ENCODE peak calls at places on chromosomes 2 and 18, in nine cellular contexts. One of them, this sample, is unnamed.

GRCh38 chr2:234536218-234536989 is 39.5 kb upstream of the ARL4C start:
- DNase-seq in cardiac fibroblast: no peak
- DNase-seq in GM03348: no peak
- DNase-seq in effector CD4-positive, alpha-beta T cell: no peak
- DNase-seq in chondrocyte: no peak
- DNase-seq in stimulated activated CD4-positive, alpha-beta T cell treated with anti-CD3 and anti-CD28 coated beads, Interleukin-1b, Interleukin-23, amount 100 ng/mL, for 24 hours: no peak
- DNase-seq in germinal center: no peak
- DNase-seq in cardiac muscle cell: no peak
- DNase-seq in adipocyte: no peak
- DNase-seq in this sample: no peak

GRCh38 chr2:117917223-117917917 is 96.5 kb downstream of the CCDC93 start:
- DNase-seq in adipocyte: peak
- DNase-seq in cardiac fibroblast: peak
- DNase-seq in chondrocyte: no peak
- DNase-seq in cardiac muscle cell: peak
- DNase-seq in effector CD4-positive, alpha-beta T cell: no peak
- DNase-seq in stimulated activated CD4-positive, alpha-beta T cell treated with anti-CD3 and anti-CD28 coated beads, Interleukin-1b, Interleukin-23, amount 100 ng/mL, for 24 hours: no peak
- DNase-seq in GM03348: peak
- DNase-seq in germinal center: no peak
- DNase-seq in this sample: no peak

GRCh38 chr18:74742573-74742972 is 144.9 kb downstream of the ZNF407 start:
- DNase-seq in cardiac fibroblast: no peak
- DNase-seq in adipocyte: no peak
- DNase-seq in cardiac muscle cell: no peak
- DNase-seq in GM03348: no peak
- DNase-seq in effector CD4-positive, alpha-beta T cell: no peak
- DNase-seq in stimulated activated CD4-positive, alpha-beta T cell treated with anti-CD3 and anti-CD28 coated beads, Interleukin-1b, Interleukin-23, amount 100 ng/mL, for 24 hours: no peak
- DNase-seq in chondrocyte: no peak
- DNase-seq in germinal center: no peak
- DNase-seq in this sample: no peak

GRCh38 chr2:110863726-110864125 is 131.4 kb downstream of the ACOXL start:
- DNase-seq in GM03348: no peak
- DNase-seq in cardiac muscle cell: no peak
- DNase-seq in adipocyte: no peak
- DNase-seq in chondrocyte: no peak
- DNase-seq in effector CD4-positive, alpha-beta T cell: no peak
- DNase-seq in germinal center: no peak
- DNase-seq in cardiac fibroblast: no peak
- DNase-seq in stimulated activated CD4-positive, alpha-beta T cell treated with anti-CD3 and anti-CD28 coated beads, Interleukin-1b, Interleukin-23, amount 100 ng/mL, for 24 hours: no peak
- DNase-seq in this sample: no peak

GRCh38 chr2:1627628-1628371 is 116.5 kb downstream of the PXDN start:
- DNase-seq in GM03348: no peak
- DNase-seq in cardiac muscle cell: no peak
- DNase-seq in stimulated activated CD4-positive, alpha-beta T cell treated with anti-CD3 and anti-CD28 coated beads, Interleukin-1b, Interleukin-23, amount 100 ng/mL, for 24 hours: no peak
- DNase-seq in chondrocyte: no peak
- DNase-seq in effector CD4-positive, alpha-beta T cell: no peak
- DNase-seq in cardiac fibroblast: no peak
- DNase-seq in adipocyte: no peak
- DNase-seq in germinal center: no peak
- DNase-seq in this sample: no peak

GRCh38 chr2:231727621-231728020 is 19.3 kb downstream of the PTMA start:
- DNase-seq in adipocyte: no peak
- DNase-seq in GM03348: no peak
- DNase-seq in germinal center: no peak
- DNase-seq in cardiac muscle cell: no peak
- DNase-seq in stimulated activated CD4-positive, alpha-beta T cell treated with anti-CD3 and anti-CD28 coated beads, Interleukin-1b, Interleukin-23, amount 100 ng/mL, for 24 hours: no peak
- DNase-seq in effector CD4-positive, alpha-beta T cell: no peak
- DNase-seq in chondrocyte: no peak
- DNase-seq in cardiac fibroblast: no peak
- DNase-seq in this sample: no peak

GRCh38 chr2:205500951-205501350 is 181.3 kb upstream of the NRP2 start:
- DNase-seq in effector CD4-positive, alpha-beta T cell: no peak
- DNase-seq in germinal center: no peak
- DNase-seq in cardiac fibroblast: no peak
- DNase-seq in stimulated activated CD4-positive, alpha-beta T cell treated with anti-CD3 and anti-CD28 coated beads, Interleukin-1b, Interleukin-23, amount 100 ng/mL, for 24 hours: no peak
- DNase-seq in GM03348: no peak
- DNase-seq in chondrocyte: no peak
- DNase-seq in cardiac muscle cell: no peak
- DNase-seq in adipocyte: no peak
- DNase-seq in this sample: no peak

GRCh38 chr2:1137992-1138391 is 187.3 kb downstream of the SNTG2 start:
- DNase-seq in cardiac fibroblast: no peak
- DNase-seq in GM03348: no peak
- DNase-seq in adipocyte: no peak
- DNase-seq in germinal center: no peak
- DNase-seq in stimulated activated CD4-positive, alpha-beta T cell treated with anti-CD3 and anti-CD28 coated beads, Interleukin-1b, Interleukin-23, amount 100 ng/mL, for 24 hours: no peak
- DNase-seq in chondrocyte: no peak
- DNase-seq in effector CD4-positive, alpha-beta T cell: no peak
- DNase-seq in cardiac muscle cell: no peak
- DNase-seq in this sample: no peak

GRCh38 chr2:173831312-173832229 is 133.6 kb downstream of the SP3 start:
- DNase-seq in cardiac muscle cell: peak
- DNase-seq in cardiac fibroblast: peak
- DNase-seq in stimulated activated CD4-positive, alpha-beta T cell treated with anti-CD3 and anti-CD28 coated beads, Interleukin-1b, Interleukin-23, amount 100 ng/mL, for 24 hours: no peak
- DNase-seq in GM03348: peak
- DNase-seq in effector CD4-positive, alpha-beta T cell: no peak
- DNase-seq in adipocyte: peak
- DNase-seq in germinal center: no peak
- DNase-seq in chondrocyte: no peak
- DNase-seq in this sample: peak

GRCh38 chr2:17644997-17645715 is 104.7 kb downstream of the VSNL1 start:
- DNase-seq in stimulated activated CD4-positive, alpha-beta T cell treated with anti-CD3 and anti-CD28 coated beads, Interleukin-1b, Interleukin-23, amount 100 ng/mL, for 24 hours: no peak
- DNase-seq in cardiac muscle cell: no peak
- DNase-seq in cardiac fibroblast: peak
- DNase-seq in chondrocyte: no peak
- DNase-seq in adipocyte: peak
- DNase-seq in germinal center: no peak
- DNase-seq in effector CD4-positive, alpha-beta T cell: no peak
- DNase-seq in GM03348: peak
- DNase-seq in this sample: no peak

GRCh38 chr2:86225581-86225980 is 26.3 kb downstream of the MRPL35 start:
- DNase-seq in germinal center: peak
- DNase-seq in stimulated activated CD4-positive, alpha-beta T cell treated with anti-CD3 and anti-CD28 coated beads, Interleukin-1b, Interleukin-23, amount 100 ng/mL, for 24 hours: no peak
- DNase-seq in chondrocyte: no peak
- DNase-seq in cardiac muscle cell: peak
- DNase-seq in effector CD4-positive, alpha-beta T cell: no peak
- DNase-seq in GM03348: no peak
- DNase-seq in adipocyte: no peak
- DNase-seq in cardiac fibroblast: peak
- DNase-seq in this sample: no peak

GRCh38 chr2:64700133-64700809 is 46.6 kb upstream of the SERTAD2 start:
- DNase-seq in GM03348: peak
- DNase-seq in cardiac muscle cell: peak
- DNase-seq in adipocyte: peak
- DNase-seq in stimulated activated CD4-positive, alpha-beta T cell treated with anti-CD3 and anti-CD28 coated beads, Interleukin-1b, Interleukin-23, amount 100 ng/mL, for 24 hours: no peak
- DNase-seq in germinal center: no peak
- DNase-seq in effector CD4-positive, alpha-beta T cell: no peak
- DNase-seq in cardiac fibroblast: peak
- DNase-seq in chondrocyte: no peak
- DNase-seq in this sample: no peak

GRCh38 chr18:45068563-45069191 is 388.0 kb downstream of the SETBP1 start:
- DNase-seq in stimulated activated CD4-positive, alpha-beta T cell treated with anti-CD3 and anti-CD28 coated beads, Interleukin-1b, Interleukin-23, amount 100 ng/mL, for 24 hours: no peak
- DNase-seq in adipocyte: no peak
- DNase-seq in germinal center: no peak
- DNase-seq in effector CD4-positive, alpha-beta T cell: no peak
- DNase-seq in chondrocyte: no peak
- DNase-seq in GM03348: no peak
- DNase-seq in cardiac fibroblast: no peak
- DNase-seq in cardiac muscle cell: no peak
- DNase-seq in this sample: no peak

GRCh38 chr2:98634406-98635092 is 26.2 kb downstream of the UNC50 start:
- DNase-seq in effector CD4-positive, alpha-beta T cell: peak
- DNase-seq in germinal center: no peak
- DNase-seq in stimulated activated CD4-positive, alpha-beta T cell treated with anti-CD3 and anti-CD28 coated beads, Interleukin-1b, Interleukin-23, amount 100 ng/mL, for 24 hours: no peak
- DNase-seq in cardiac muscle cell: no peak
- DNase-seq in GM03348: no peak
- DNase-seq in chondrocyte: no peak
- DNase-seq in adipocyte: peak
- DNase-seq in cardiac fibroblast: peak
- DNase-seq in this sample: no peak

GRCh38 chr18:6650063-6650462 is 79.5 kb upstream of the ARHGAP28 start:
- DNase-seq in cardiac muscle cell: no peak
- DNase-seq in germinal center: no peak
- DNase-seq in stimulated activated CD4-positive, alpha-beta T cell treated with anti-CD3 and anti-CD28 coated beads, Interleukin-1b, Interleukin-23, amount 100 ng/mL, for 24 hours: no peak
- DNase-seq in effector CD4-positive, alpha-beta T cell: no peak
- DNase-seq in adipocyte: no peak
- DNase-seq in cardiac fibroblast: no peak
- DNase-seq in chondrocyte: no peak
- DNase-seq in GM03348: no peak
- DNase-seq in this sample: no peak

GRCh38 chr18:924987-925386 is 20.3 kb downstream of the ADCYAP1 start:
- DNase-seq in stimulated activated CD4-positive, alpha-beta T cell treated with anti-CD3 and anti-CD28 coated beads, Interleukin-1b, Interleukin-23, amount 100 ng/mL, for 24 hours: no peak
- DNase-seq in adipocyte: no peak
- DNase-seq in GM03348: no peak
- DNase-seq in germinal center: no peak
- DNase-seq in cardiac fibroblast: no peak
- DNase-seq in cardiac muscle cell: no peak
- DNase-seq in effector CD4-positive, alpha-beta T cell: no peak
- DNase-seq in chondrocyte: no peak
- DNase-seq in this sample: no peak

GRCh38 chr2:144111443-144111842 is 408.5 kb downstream of the ZEB2 start:
- DNase-seq in chondrocyte: no peak
- DNase-seq in adipocyte: peak
- DNase-seq in GM03348: peak
- DNase-seq in cardiac muscle cell: peak
- DNase-seq in effector CD4-positive, alpha-beta T cell: no peak
- DNase-seq in germinal center: no peak
- DNase-seq in cardiac fibroblast: peak
- DNase-seq in stimulated activated CD4-positive, alpha-beta T cell treated with anti-CD3 and anti-CD28 coated beads, Interleukin-1b, Interleukin-23, amount 100 ng/mL, for 24 hours: no peak
- DNase-seq in this sample: peak

GRCh38 chr18:23163786-23164583 is 28.7 kb downstream of the CABLES1 start:
- DNase-seq in cardiac muscle cell: no peak
- DNase-seq in adipocyte: no peak
- DNase-seq in stimulated activated CD4-positive, alpha-beta T cell treated with anti-CD3 and anti-CD28 coated beads, Interleukin-1b, Interleukin-23, amount 100 ng/mL, for 24 hours: no peak
- DNase-seq in germinal center: no peak
- DNase-seq in effector CD4-positive, alpha-beta T cell: no peak
- DNase-seq in GM03348: no peak
- DNase-seq in cardiac fibroblast: no peak
- DNase-seq in chondrocyte: no peak
- DNase-seq in this sample: no peak

GRCh38 chr2:108591163-108591562 is 56.9 kb downstream of the LIMS1 start:
- DNase-seq in adipocyte: no peak
- DNase-seq in cardiac muscle cell: no peak
- DNase-seq in germinal center: no peak
- DNase-seq in cardiac fibroblast: no peak
- DNase-seq in stimulated activated CD4-positive, alpha-beta T cell treated with anti-CD3 and anti-CD28 coated beads, Interleukin-1b, Interleukin-23, amount 100 ng/mL, for 24 hours: no peak
- DNase-seq in effector CD4-positive, alpha-beta T cell: no peak
- DNase-seq in chondrocyte: no peak
- DNase-seq in GM03348: no peak
- DNase-seq in this sample: no peak

GRCh38 chr2:189995679-189996078 is 66.8 kb downstream of the MSTN start:
- DNase-seq in GM03348: no peak
- DNase-seq in chondrocyte: no peak
- DNase-seq in stimulated activated CD4-positive, alpha-beta T cell treated with anti-CD3 and anti-CD28 coated beads, Interleukin-1b, Interleukin-23, amount 100 ng/mL, for 24 hours: no peak
- DNase-seq in adipocyte: no peak
- DNase-seq in effector CD4-positive, alpha-beta T cell: no peak
- DNase-seq in cardiac fibroblast: no peak
- DNase-seq in germinal center: no peak
- DNase-seq in cardiac muscle cell: no peak
- DNase-seq in this sample: no peak

GRCh38 chr2:169072163-169072925 is 3.0 kb downstream of the DHRS9 start:
- DNase-seq in stimulated activated CD4-positive, alpha-beta T cell treated with anti-CD3 and anti-CD28 coated beads, Interleukin-1b, Interleukin-23, amount 100 ng/mL, for 24 hours: no peak
- DNase-seq in adipocyte: no peak
- DNase-seq in cardiac fibroblast: no peak
- DNase-seq in GM03348: no peak
- DNase-seq in germinal center: peak
- DNase-seq in effector CD4-positive, alpha-beta T cell: no peak
- DNase-seq in chondrocyte: no peak
- DNase-seq in cardiac muscle cell: no peak
- DNase-seq in this sample: no peak

GRCh38 chr2:38076710-38077430 is 919 bp upstream of the CYP1B1 start:
- DNase-seq in cardiac fibroblast: peak
- DNase-seq in GM03348: peak
- DNase-seq in cardiac muscle cell: peak
- DNase-seq in germinal center: peak
- DNase-seq in stimulated activated CD4-positive, alpha-beta T cell treated with anti-CD3 and anti-CD28 coated beads, Interleukin-1b, Interleukin-23, amount 100 ng/mL, for 24 hours: peak
- DNase-seq in effector CD4-positive, alpha-beta T cell: no peak
- DNase-seq in chondrocyte: peak
- DNase-seq in adipocyte: peak
- DNase-seq in this sample: peak

GRCh38 chr18:27473359-27473758 is 288.3 kb upstream of the CHST9 start:
- DNase-seq in stimulated activated CD4-positive, alpha-beta T cell treated with anti-CD3 and anti-CD28 coated beads, Interleukin-1b, Interleukin-23, amount 100 ng/mL, for 24 hours: no peak
- DNase-seq in cardiac muscle cell: no peak
- DNase-seq in cardiac fibroblast: no peak
- DNase-seq in GM03348: no peak
- DNase-seq in germinal center: no peak
- DNase-seq in adipocyte: no peak
- DNase-seq in chondrocyte: no peak
- DNase-seq in effector CD4-positive, alpha-beta T cell: no peak
- DNase-seq in this sample: no peak

GRCh38 chr18:67007999-67008398 is 404.1 kb upstream of the CDH19 start:
- DNase-seq in effector CD4-positive, alpha-beta T cell: no peak
- DNase-seq in chondrocyte: no peak
- DNase-seq in adipocyte: no peak
- DNase-seq in cardiac fibroblast: no peak
- DNase-seq in stimulated activated CD4-positive, alpha-beta T cell treated with anti-CD3 and anti-CD28 coated beads, Interleukin-1b, Interleukin-23, amount 100 ng/mL, for 24 hours: no peak
- DNase-seq in GM03348: no peak
- DNase-seq in germinal center: no peak
- DNase-seq in cardiac muscle cell: no peak
- DNase-seq in this sample: no peak

GRCh38 chr2:8435608-8436007 is 246.2 kb upstream of the ID2 start:
- DNase-seq in cardiac fibroblast: no peak
- DNase-seq in cardiac muscle cell: no peak
- DNase-seq in germinal center: no peak
- DNase-seq in chondrocyte: no peak
- DNase-seq in stimulated activated CD4-positive, alpha-beta T cell treated with anti-CD3 and anti-CD28 coated beads, Interleukin-1b, Interleukin-23, amount 100 ng/mL, for 24 hours: no peak
- DNase-seq in adipocyte: peak
- DNase-seq in effector CD4-positive, alpha-beta T cell: no peak
- DNase-seq in GM03348: no peak
- DNase-seq in this sample: no peak

GRCh38 chr2:70403267-70404053 is 101.6 kb upstream of the FAM136A start:
- DNase-seq in germinal center: no peak
- DNase-seq in GM03348: no peak
- DNase-seq in cardiac muscle cell: no peak
- DNase-seq in cardiac fibroblast: no peak
- DNase-seq in adipocyte: no peak
- DNase-seq in chondrocyte: no peak
- DNase-seq in effector CD4-positive, alpha-beta T cell: no peak
- DNase-seq in stimulated activated CD4-positive, alpha-beta T cell treated with anti-CD3 and anti-CD28 coated beads, Interleukin-1b, Interleukin-23, amount 100 ng/mL, for 24 hours: no peak
- DNase-seq in this sample: no peak

GRCh38 chr2:224004105-224004715 is 34.9 kb downstream of the SERPINE2 start:
- DNase-seq in stimulated activated CD4-positive, alpha-beta T cell treated with anti-CD3 and anti-CD28 coated beads, Interleukin-1b, Interleukin-23, amount 100 ng/mL, for 24 hours: no peak
- DNase-seq in effector CD4-positive, alpha-beta T cell: no peak
- DNase-seq in GM03348: no peak
- DNase-seq in germinal center: no peak
- DNase-seq in adipocyte: no peak
- DNase-seq in cardiac muscle cell: peak
- DNase-seq in cardiac fibroblast: peak
- DNase-seq in chondrocyte: no peak
- DNase-seq in this sample: no peak

GRCh38 chr2:52144588-52144987 is 1112.7 kb upstream of the NRXN1 start:
- DNase-seq in chondrocyte: no peak
- DNase-seq in cardiac fibroblast: peak
- DNase-seq in adipocyte: peak
- DNase-seq in effector CD4-positive, alpha-beta T cell: no peak
- DNase-seq in germinal center: no peak
- DNase-seq in cardiac muscle cell: no peak
- DNase-seq in GM03348: no peak
- DNase-seq in stimulated activated CD4-positive, alpha-beta T cell treated with anti-CD3 and anti-CD28 coated beads, Interleukin-1b, Interleukin-23, amount 100 ng/mL, for 24 hours: no peak
- DNase-seq in this sample: no peak

GRCh38 chr2:172906401-172906811 is 169.2 kb upstream of the MAP3K20 start:
- DNase-seq in stimulated activated CD4-positive, alpha-beta T cell treated with anti-CD3 and anti-CD28 coated beads, Interleukin-1b, Interleukin-23, amount 100 ng/mL, for 24 hours: no peak
- DNase-seq in chondrocyte: no peak
- DNase-seq in adipocyte: no peak
- DNase-seq in cardiac muscle cell: no peak
- DNase-seq in GM03348: no peak
- DNase-seq in germinal center: no peak
- DNase-seq in cardiac fibroblast: no peak
- DNase-seq in effector CD4-positive, alpha-beta T cell: no peak
- DNase-seq in this sample: no peak

GRCh38 chr2:146246017-146246733 is 1598.7 kb upstream of the ACVR2A start:
- DNase-seq in chondrocyte: no peak
- DNase-seq in stimulated activated CD4-positive, alpha-beta T cell treated with anti-CD3 and anti-CD28 coated beads, Interleukin-1b, Interleukin-23, amount 100 ng/mL, for 24 hours: no peak
- DNase-seq in GM03348: peak
- DNase-seq in germinal center: no peak
- DNase-seq in adipocyte: peak
- DNase-seq in cardiac fibroblast: peak
- DNase-seq in cardiac muscle cell: peak
- DNase-seq in effector CD4-positive, alpha-beta T cell: no peak
- DNase-seq in this sample: peak

GRCh38 chr2:63614448-63614968 is 25.7 kb downstream of the MDH1 start:
- DNase-seq in stimulated activated CD4-positive, alpha-beta T cell treated with anti-CD3 and anti-CD28 coated beads, Interleukin-1b, Interleukin-23, amount 100 ng/mL, for 24 hours: no peak
- DNase-seq in cardiac fibroblast: peak
- DNase-seq in effector CD4-positive, alpha-beta T cell: no peak
- DNase-seq in germinal center: no peak
- DNase-seq in GM03348: peak
- DNase-seq in cardiac muscle cell: peak
- DNase-seq in chondrocyte: no peak
- DNase-seq in adipocyte: no peak
- DNase-seq in this sample: peak

This sample was measured in skeletal muscle cell.